ENCODE peak calls at places on chromosomes 1 and 21, in nine cellular contexts. One of them, this sample, is unnamed.

GRCh38 chr1:34682452-34683223 is 72.2 kb upstream of the GJB5 start:
- DNase-seq in AG10803: no peak
- DNase-seq in CD8-positive, alpha-beta T cell: no peak
- DNase-seq in activated CD8-positive, alpha-beta T cell treated with anti-CD3 and anti-CD28 coated beads for 36 hours: no peak
- DNase-seq in stimulated activated effector memory CD8-positive, alpha-beta T cell treated with anti-CD3 and anti-CD28 coated beads, Interleukin-12 subunit alpha, Interleukin-12 subunit beta, amount 100 ng/mL, for 72 hours: no peak
- DNase-seq in LHCN-M2: no peak
- DNase-seq in glutamatergic neuron: no peak
- DNase-seq in NCI-H1694: no peak
- DNase-seq in Ammon's horn: no peak
- DNase-seq in this sample: no peak

GRCh38 chr1:65075123-65075976 is 72.7 kb upstream of the AK4 start:
- DNase-seq in AG10803: peak
- DNase-seq in CD8-positive, alpha-beta T cell: peak
- DNase-seq in activated CD8-positive, alpha-beta T cell treated with anti-CD3 and anti-CD28 coated beads for 36 hours: peak
- DNase-seq in stimulated activated effector memory CD8-positive, alpha-beta T cell treated with anti-CD3 and anti-CD28 coated beads, Interleukin-12 subunit alpha, Interleukin-12 subunit beta, amount 100 ng/mL, for 72 hours: peak
- DNase-seq in LHCN-M2: peak
- DNase-seq in glutamatergic neuron: peak
- DNase-seq in NCI-H1694: peak
- DNase-seq in Ammon's horn: peak
- DNase-seq in this sample: peak

GRCh38 chr1:11245904-11246726 is 16.2 kb downstream of the MTOR start:
- DNase-seq in AG10803: no peak
- DNase-seq in CD8-positive, alpha-beta T cell: no peak
- DNase-seq in activated CD8-positive, alpha-beta T cell treated with anti-CD3 and anti-CD28 coated beads for 36 hours: no peak
- DNase-seq in stimulated activated effector memory CD8-positive, alpha-beta T cell treated with anti-CD3 and anti-CD28 coated beads, Interleukin-12 subunit alpha, Interleukin-12 subunit beta, amount 100 ng/mL, for 72 hours: no peak
- DNase-seq in LHCN-M2: no peak
- DNase-seq in glutamatergic neuron: no peak
- DNase-seq in NCI-H1694: no peak
- DNase-seq in Ammon's horn: peak
- DNase-seq in this sample: no peak

GRCh38 chr21:35197191-35197590 is 148.1 kb upstream of the RUNX1 start:
- DNase-seq in AG10803: no peak
- DNase-seq in CD8-positive, alpha-beta T cell: no peak
- DNase-seq in activated CD8-positive, alpha-beta T cell treated with anti-CD3 and anti-CD28 coated beads for 36 hours: no peak
- DNase-seq in stimulated activated effector memory CD8-positive, alpha-beta T cell treated with anti-CD3 and anti-CD28 coated beads, Interleukin-12 subunit alpha, Interleukin-12 subunit beta, amount 100 ng/mL, for 72 hours: no peak
- DNase-seq in LHCN-M2: peak
- DNase-seq in glutamatergic neuron: no peak
- DNase-seq in NCI-H1694: no peak
- DNase-seq in Ammon's horn: no peak
- DNase-seq in this sample: no peak

GRCh38 chr1:40532844-40533424 is 1.5 kb downstream of the ZNF684 start:
- DNase-seq in AG10803: peak
- DNase-seq in CD8-positive, alpha-beta T cell: peak
- DNase-seq in activated CD8-positive, alpha-beta T cell treated with anti-CD3 and anti-CD28 coated beads for 36 hours: peak
- DNase-seq in stimulated activated effector memory CD8-positive, alpha-beta T cell treated with anti-CD3 and anti-CD28 coated beads, Interleukin-12 subunit alpha, Interleukin-12 subunit beta, amount 100 ng/mL, for 72 hours: no peak
- DNase-seq in LHCN-M2: peak
- DNase-seq in glutamatergic neuron: no peak
- DNase-seq in NCI-H1694: peak
- DNase-seq in Ammon's horn: peak
- DNase-seq in this sample: no peak

GRCh38 chr1:220370041-220370700 is 97.9 kb upstream of the RAB3GAP2 start:
- DNase-seq in AG10803: peak
- DNase-seq in CD8-positive, alpha-beta T cell: no peak
- DNase-seq in activated CD8-positive, alpha-beta T cell treated with anti-CD3 and anti-CD28 coated beads for 36 hours: no peak
- DNase-seq in stimulated activated effector memory CD8-positive, alpha-beta T cell treated with anti-CD3 and anti-CD28 coated beads, Interleukin-12 subunit alpha, Interleukin-12 subunit beta, amount 100 ng/mL, for 72 hours: no peak
- DNase-seq in LHCN-M2: peak
- DNase-seq in glutamatergic neuron: peak
- DNase-seq in NCI-H1694: no peak
- DNase-seq in Ammon's horn: no peak
- DNase-seq in this sample: no peak

GRCh38 chr21:36656138-36656537 is 42.8 kb upstream of the SIM2 start:
- DNase-seq in AG10803: no peak
- DNase-seq in CD8-positive, alpha-beta T cell: no peak
- DNase-seq in activated CD8-positive, alpha-beta T cell treated with anti-CD3 and anti-CD28 coated beads for 36 hours: no peak
- DNase-seq in stimulated activated effector memory CD8-positive, alpha-beta T cell treated with anti-CD3 and anti-CD28 coated beads, Interleukin-12 subunit alpha, Interleukin-12 subunit beta, amount 100 ng/mL, for 72 hours: no peak
- DNase-seq in LHCN-M2: no peak
- DNase-seq in glutamatergic neuron: no peak
- DNase-seq in NCI-H1694: no peak
- DNase-seq in Ammon's horn: no peak
- DNase-seq in this sample: no peak

GRCh38 chr1:25620701-25621350 is 4.2 kb downstream of the MAN1C1 start:
- DNase-seq in AG10803: no peak
- DNase-seq in CD8-positive, alpha-beta T cell: no peak
- DNase-seq in activated CD8-positive, alpha-beta T cell treated with anti-CD3 and anti-CD28 coated beads for 36 hours: no peak
- DNase-seq in stimulated activated effector memory CD8-positive, alpha-beta T cell treated with anti-CD3 and anti-CD28 coated beads, Interleukin-12 subunit alpha, Interleukin-12 subunit beta, amount 100 ng/mL, for 72 hours: no peak
- DNase-seq in LHCN-M2: no peak
- DNase-seq in glutamatergic neuron: no peak
- DNase-seq in NCI-H1694: no peak
- DNase-seq in Ammon's horn: peak
- DNase-seq in this sample: no peak

GRCh38 chr1:52574594-52574993 is 21.7 kb upstream of the TUT4 start:
- DNase-seq in AG10803: peak
- DNase-seq in CD8-positive, alpha-beta T cell: no peak
- DNase-seq in activated CD8-positive, alpha-beta T cell treated with anti-CD3 and anti-CD28 coated beads for 36 hours: no peak
- DNase-seq in stimulated activated effector memory CD8-positive, alpha-beta T cell treated with anti-CD3 and anti-CD28 coated beads, Interleukin-12 subunit alpha, Interleukin-12 subunit beta, amount 100 ng/mL, for 72 hours: no peak
- DNase-seq in LHCN-M2: peak
- DNase-seq in glutamatergic neuron: no peak
- DNase-seq in NCI-H1694: no peak
- DNase-seq in Ammon's horn: no peak
- DNase-seq in this sample: no peak

GRCh38 chr1:93768380-93768863 is 86.8 kb upstream of the BCAR3 start:
- DNase-seq in AG10803: no peak
- DNase-seq in CD8-positive, alpha-beta T cell: no peak
- DNase-seq in activated CD8-positive, alpha-beta T cell treated with anti-CD3 and anti-CD28 coated beads for 36 hours: no peak
- DNase-seq in stimulated activated effector memory CD8-positive, alpha-beta T cell treated with anti-CD3 and anti-CD28 coated beads, Interleukin-12 subunit alpha, Interleukin-12 subunit beta, amount 100 ng/mL, for 72 hours: no peak
- DNase-seq in LHCN-M2: no peak
- DNase-seq in glutamatergic neuron: no peak
- DNase-seq in NCI-H1694: peak
- DNase-seq in Ammon's horn: no peak
- DNase-seq in this sample: no peak

GRCh38 chr21:46385846-46386725 is 62.1 kb downstream of the PCNT start:
- DNase-seq in AG10803: no peak
- DNase-seq in CD8-positive, alpha-beta T cell: no peak
- DNase-seq in activated CD8-positive, alpha-beta T cell treated with anti-CD3 and anti-CD28 coated beads for 36 hours: no peak
- DNase-seq in stimulated activated effector memory CD8-positive, alpha-beta T cell treated with anti-CD3 and anti-CD28 coated beads, Interleukin-12 subunit alpha, Interleukin-12 subunit beta, amount 100 ng/mL, for 72 hours: no peak
- DNase-seq in LHCN-M2: no peak
- DNase-seq in glutamatergic neuron: peak
- DNase-seq in NCI-H1694: no peak
- DNase-seq in Ammon's horn: no peak
- DNase-seq in this sample: no peak

GRCh38 chr1:56189946-56190920 is 389.1 kb downstream of the PLPP3 start:
- DNase-seq in AG10803: no peak
- DNase-seq in CD8-positive, alpha-beta T cell: no peak
- DNase-seq in activated CD8-positive, alpha-beta T cell treated with anti-CD3 and anti-CD28 coated beads for 36 hours: no peak
- DNase-seq in stimulated activated effector memory CD8-positive, alpha-beta T cell treated with anti-CD3 and anti-CD28 coated beads, Interleukin-12 subunit alpha, Interleukin-12 subunit beta, amount 100 ng/mL, for 72 hours: no peak
- DNase-seq in LHCN-M2: no peak
- DNase-seq in glutamatergic neuron: no peak
- DNase-seq in NCI-H1694: no peak
- DNase-seq in Ammon's horn: peak
- DNase-seq in this sample: no peak

GRCh38 chr1:53946252-53947171 is at the start of gene LRRC42:
- DNase-seq in AG10803: no peak
- DNase-seq in CD8-positive, alpha-beta T cell: no peak
- DNase-seq in activated CD8-positive, alpha-beta T cell treated with anti-CD3 and anti-CD28 coated beads for 36 hours: peak
- DNase-seq in stimulated activated effector memory CD8-positive, alpha-beta T cell treated with anti-CD3 and anti-CD28 coated beads, Interleukin-12 subunit alpha, Interleukin-12 subunit beta, amount 100 ng/mL, for 72 hours: no peak
- DNase-seq in LHCN-M2: no peak
- DNase-seq in glutamatergic neuron: no peak
- DNase-seq in NCI-H1694: peak
- DNase-seq in Ammon's horn: no peak
- DNase-seq in this sample: no peak

GRCh38 chr1:182069028-182069466 is 7.5 kb upstream of the ZNF648 start:
- DNase-seq in AG10803: peak
- DNase-seq in CD8-positive, alpha-beta T cell: peak
- DNase-seq in activated CD8-positive, alpha-beta T cell treated with anti-CD3 and anti-CD28 coated beads for 36 hours: peak
- DNase-seq in stimulated activated effector memory CD8-positive, alpha-beta T cell treated with anti-CD3 and anti-CD28 coated beads, Interleukin-12 subunit alpha, Interleukin-12 subunit beta, amount 100 ng/mL, for 72 hours: peak
- DNase-seq in LHCN-M2: peak
- DNase-seq in glutamatergic neuron: peak
- DNase-seq in NCI-H1694: peak
- DNase-seq in Ammon's horn: peak
- DNase-seq in this sample: peak

GRCh38 chr1:111747282-111747734 is 8.1 kb upstream of the INKA2 start:
- DNase-seq in AG10803: peak
- DNase-seq in CD8-positive, alpha-beta T cell: peak
- DNase-seq in activated CD8-positive, alpha-beta T cell treated with anti-CD3 and anti-CD28 coated beads for 36 hours: peak
- DNase-seq in stimulated activated effector memory CD8-positive, alpha-beta T cell treated with anti-CD3 and anti-CD28 coated beads, Interleukin-12 subunit alpha, Interleukin-12 subunit beta, amount 100 ng/mL, for 72 hours: peak
- DNase-seq in LHCN-M2: peak
- DNase-seq in glutamatergic neuron: peak
- DNase-seq in NCI-H1694: peak
- DNase-seq in Ammon's horn: peak
- DNase-seq in this sample: peak

GRCh38 chr1:3036646-3037280 is 15.5 kb downstream of the ACTRT2 start:
- DNase-seq in AG10803: no peak
- DNase-seq in CD8-positive, alpha-beta T cell: no peak
- DNase-seq in activated CD8-positive, alpha-beta T cell treated with anti-CD3 and anti-CD28 coated beads for 36 hours: no peak
- DNase-seq in stimulated activated effector memory CD8-positive, alpha-beta T cell treated with anti-CD3 and anti-CD28 coated beads, Interleukin-12 subunit alpha, Interleukin-12 subunit beta, amount 100 ng/mL, for 72 hours: no peak
- DNase-seq in LHCN-M2: no peak
- DNase-seq in glutamatergic neuron: no peak
- DNase-seq in NCI-H1694: no peak
- DNase-seq in Ammon's horn: no peak
- DNase-seq in this sample: no peak

GRCh38 chr1:51190996-51191395 is 45.1 kb upstream of the RNF11 start:
- DNase-seq in AG10803: no peak
- DNase-seq in CD8-positive, alpha-beta T cell: no peak
- DNase-seq in activated CD8-positive, alpha-beta T cell treated with anti-CD3 and anti-CD28 coated beads for 36 hours: no peak
- DNase-seq in stimulated activated effector memory CD8-positive, alpha-beta T cell treated with anti-CD3 and anti-CD28 coated beads, Interleukin-12 subunit alpha, Interleukin-12 subunit beta, amount 100 ng/mL, for 72 hours: no peak
- DNase-seq in LHCN-M2: no peak
- DNase-seq in glutamatergic neuron: no peak
- DNase-seq in NCI-H1694: no peak
- DNase-seq in Ammon's horn: no peak
- DNase-seq in this sample: no peak

GRCh38 chr1:39659110-39659509 is 12.8 kb downstream of the NT5C1A start:
- DNase-seq in AG10803: no peak
- DNase-seq in CD8-positive, alpha-beta T cell: no peak
- DNase-seq in activated CD8-positive, alpha-beta T cell treated with anti-CD3 and anti-CD28 coated beads for 36 hours: no peak
- DNase-seq in stimulated activated effector memory CD8-positive, alpha-beta T cell treated with anti-CD3 and anti-CD28 coated beads, Interleukin-12 subunit alpha, Interleukin-12 subunit beta, amount 100 ng/mL, for 72 hours: no peak
- DNase-seq in LHCN-M2: no peak
- DNase-seq in glutamatergic neuron: no peak
- DNase-seq in NCI-H1694: no peak
- DNase-seq in Ammon's horn: no peak
- DNase-seq in this sample: no peak

GRCh38 chr1:182630586-182630985 is 26.4 kb upstream of the RGS16 start:
- DNase-seq in AG10803: no peak
- DNase-seq in CD8-positive, alpha-beta T cell: no peak
- DNase-seq in activated CD8-positive, alpha-beta T cell treated with anti-CD3 and anti-CD28 coated beads for 36 hours: no peak
- DNase-seq in stimulated activated effector memory CD8-positive, alpha-beta T cell treated with anti-CD3 and anti-CD28 coated beads, Interleukin-12 subunit alpha, Interleukin-12 subunit beta, amount 100 ng/mL, for 72 hours: no peak
- DNase-seq in LHCN-M2: no peak
- DNase-seq in glutamatergic neuron: no peak
- DNase-seq in NCI-H1694: no peak
- DNase-seq in Ammon's horn: no peak
- DNase-seq in this sample: no peak

GRCh38 chr1:21269461-21270085 is 20.7 kb downstream of the ECE1 start:
- DNase-seq in AG10803: no peak
- DNase-seq in CD8-positive, alpha-beta T cell: no peak
- DNase-seq in activated CD8-positive, alpha-beta T cell treated with anti-CD3 and anti-CD28 coated beads for 36 hours: no peak
- DNase-seq in stimulated activated effector memory CD8-positive, alpha-beta T cell treated with anti-CD3 and anti-CD28 coated beads, Interleukin-12 subunit alpha, Interleukin-12 subunit beta, amount 100 ng/mL, for 72 hours: no peak
- DNase-seq in LHCN-M2: no peak
- DNase-seq in glutamatergic neuron: no peak
- DNase-seq in NCI-H1694: no peak
- DNase-seq in Ammon's horn: no peak
- DNase-seq in this sample: no peak

GRCh38 chr1:226364129-226364899 is 43.6 kb downstream of the PARP1 start:
- DNase-seq in AG10803: peak
- DNase-seq in CD8-positive, alpha-beta T cell: no peak
- DNase-seq in activated CD8-positive, alpha-beta T cell treated with anti-CD3 and anti-CD28 coated beads for 36 hours: no peak
- DNase-seq in stimulated activated effector memory CD8-positive, alpha-beta T cell treated with anti-CD3 and anti-CD28 coated beads, Interleukin-12 subunit alpha, Interleukin-12 subunit beta, amount 100 ng/mL, for 72 hours: no peak
- DNase-seq in LHCN-M2: no peak
- DNase-seq in glutamatergic neuron: no peak
- DNase-seq in NCI-H1694: no peak
- DNase-seq in Ammon's horn: no peak
- DNase-seq in this sample: no peak

GRCh38 chr1:214416417-214417212 is 134.8 kb downstream of the PTPN14 start:
- DNase-seq in AG10803: peak
- DNase-seq in CD8-positive, alpha-beta T cell: no peak
- DNase-seq in activated CD8-positive, alpha-beta T cell treated with anti-CD3 and anti-CD28 coated beads for 36 hours: no peak
- DNase-seq in stimulated activated effector memory CD8-positive, alpha-beta T cell treated with anti-CD3 and anti-CD28 coated beads, Interleukin-12 subunit alpha, Interleukin-12 subunit beta, amount 100 ng/mL, for 72 hours: no peak
- DNase-seq in LHCN-M2: peak
- DNase-seq in glutamatergic neuron: no peak
- DNase-seq in NCI-H1694: no peak
- DNase-seq in Ammon's horn: peak
- DNase-seq in this sample: no peak

GRCh38 chr1:6116137-6116536 is 64.0 kb downstream of the CHD5 start:
- DNase-seq in AG10803: no peak
- DNase-seq in CD8-positive, alpha-beta T cell: no peak
- DNase-seq in activated CD8-positive, alpha-beta T cell treated with anti-CD3 and anti-CD28 coated beads for 36 hours: no peak
- DNase-seq in stimulated activated effector memory CD8-positive, alpha-beta T cell treated with anti-CD3 and anti-CD28 coated beads, Interleukin-12 subunit alpha, Interleukin-12 subunit beta, amount 100 ng/mL, for 72 hours: no peak
- DNase-seq in LHCN-M2: peak
- DNase-seq in glutamatergic neuron: no peak
- DNase-seq in NCI-H1694: no peak
- DNase-seq in Ammon's horn: no peak
- DNase-seq in this sample: no peak

GRCh38 chr1:186839077-186839400 is 10.3 kb downstream of the PLA2G4A start:
- DNase-seq in AG10803: no peak
- DNase-seq in CD8-positive, alpha-beta T cell: no peak
- DNase-seq in activated CD8-positive, alpha-beta T cell treated with anti-CD3 and anti-CD28 coated beads for 36 hours: no peak
- DNase-seq in stimulated activated effector memory CD8-positive, alpha-beta T cell treated with anti-CD3 and anti-CD28 coated beads, Interleukin-12 subunit alpha, Interleukin-12 subunit beta, amount 100 ng/mL, for 72 hours: no peak
- DNase-seq in LHCN-M2: no peak
- DNase-seq in glutamatergic neuron: no peak
- DNase-seq in NCI-H1694: no peak
- DNase-seq in Ammon's horn: no peak
- DNase-seq in this sample: no peak

GRCh38 chr1:212512731-212513559 is 80.2 kb downstream of the NENF start:
- DNase-seq in AG10803: peak
- DNase-seq in CD8-positive, alpha-beta T cell: no peak
- DNase-seq in activated CD8-positive, alpha-beta T cell treated with anti-CD3 and anti-CD28 coated beads for 36 hours: no peak
- DNase-seq in stimulated activated effector memory CD8-positive, alpha-beta T cell treated with anti-CD3 and anti-CD28 coated beads, Interleukin-12 subunit alpha, Interleukin-12 subunit beta, amount 100 ng/mL, for 72 hours: no peak
- DNase-seq in LHCN-M2: peak
- DNase-seq in glutamatergic neuron: no peak
- DNase-seq in NCI-H1694: no peak
- DNase-seq in Ammon's horn: no peak
- DNase-seq in this sample: no peak

GRCh38 chr1:15038232-15039016 is 115.1 kb upstream of the TMEM51 start:
- DNase-seq in AG10803: no peak
- DNase-seq in CD8-positive, alpha-beta T cell: no peak
- DNase-seq in activated CD8-positive, alpha-beta T cell treated with anti-CD3 and anti-CD28 coated beads for 36 hours: peak
- DNase-seq in stimulated activated effector memory CD8-positive, alpha-beta T cell treated with anti-CD3 and anti-CD28 coated beads, Interleukin-12 subunit alpha, Interleukin-12 subunit beta, amount 100 ng/mL, for 72 hours: no peak
- DNase-seq in LHCN-M2: peak
- DNase-seq in glutamatergic neuron: no peak
- DNase-seq in NCI-H1694: peak
- DNase-seq in Ammon's horn: no peak
- DNase-seq in this sample: no peak

GRCh38 chr1:113452921-113453770 is 62.8 kb downstream of the MAGI3 start:
- DNase-seq in AG10803: peak
- DNase-seq in CD8-positive, alpha-beta T cell: peak
- DNase-seq in activated CD8-positive, alpha-beta T cell treated with anti-CD3 and anti-CD28 coated beads for 36 hours: peak
- DNase-seq in stimulated activated effector memory CD8-positive, alpha-beta T cell treated with anti-CD3 and anti-CD28 coated beads, Interleukin-12 subunit alpha, Interleukin-12 subunit beta, amount 100 ng/mL, for 72 hours: no peak
- DNase-seq in LHCN-M2: peak
- DNase-seq in glutamatergic neuron: no peak
- DNase-seq in NCI-H1694: peak
- DNase-seq in Ammon's horn: peak
- DNase-seq in this sample: no peak

GRCh38 chr1:69494171-69494570 is 73.6 kb upstream of the LRRC7 start:
- DNase-seq in AG10803: no peak
- DNase-seq in CD8-positive, alpha-beta T cell: no peak
- DNase-seq in activated CD8-positive, alpha-beta T cell treated with anti-CD3 and anti-CD28 coated beads for 36 hours: no peak
- DNase-seq in stimulated activated effector memory CD8-positive, alpha-beta T cell treated with anti-CD3 and anti-CD28 coated beads, Interleukin-12 subunit alpha, Interleukin-12 subunit beta, amount 100 ng/mL, for 72 hours: no peak
- DNase-seq in LHCN-M2: no peak
- DNase-seq in glutamatergic neuron: no peak
- DNase-seq in NCI-H1694: no peak
- DNase-seq in Ammon's horn: no peak
- DNase-seq in this sample: no peak

GRCh38 chr1:145719230-145720079 is at the start of gene CD160:
- DNase-seq in AG10803: no peak
- DNase-seq in CD8-positive, alpha-beta T cell: no peak
- DNase-seq in activated CD8-positive, alpha-beta T cell treated with anti-CD3 and anti-CD28 coated beads for 36 hours: peak
- DNase-seq in stimulated activated effector memory CD8-positive, alpha-beta T cell treated with anti-CD3 and anti-CD28 coated beads, Interleukin-12 subunit alpha, Interleukin-12 subunit beta, amount 100 ng/mL, for 72 hours: no peak
- DNase-seq in LHCN-M2: no peak
- DNase-seq in glutamatergic neuron: no peak
- DNase-seq in NCI-H1694: no peak
- DNase-seq in Ammon's horn: no peak
- DNase-seq in this sample: no peak

GRCh38 chr21:34962586-34963222 is 86.4 kb downstream of the RUNX1 start:
- DNase-seq in AG10803: no peak
- DNase-seq in CD8-positive, alpha-beta T cell: no peak
- DNase-seq in activated CD8-positive, alpha-beta T cell treated with anti-CD3 and anti-CD28 coated beads for 36 hours: peak
- DNase-seq in stimulated activated effector memory CD8-positive, alpha-beta T cell treated with anti-CD3 and anti-CD28 coated beads, Interleukin-12 subunit alpha, Interleukin-12 subunit beta, amount 100 ng/mL, for 72 hours: no peak
- DNase-seq in LHCN-M2: no peak
- DNase-seq in glutamatergic neuron: no peak
- DNase-seq in NCI-H1694: no peak
- DNase-seq in Ammon's horn: no peak
- DNase-seq in this sample: no peak

GRCh38 chr21:32909393-32909792 is 116.3 kb upstream of the OLIG2 start:
- DNase-seq in AG10803: no peak
- DNase-seq in CD8-positive, alpha-beta T cell: no peak
- DNase-seq in activated CD8-positive, alpha-beta T cell treated with anti-CD3 and anti-CD28 coated beads for 36 hours: no peak
- DNase-seq in stimulated activated effector memory CD8-positive, alpha-beta T cell treated with anti-CD3 and anti-CD28 coated beads, Interleukin-12 subunit alpha, Interleukin-12 subunit beta, amount 100 ng/mL, for 72 hours: no peak
- DNase-seq in LHCN-M2: no peak
- DNase-seq in glutamatergic neuron: no peak
- DNase-seq in NCI-H1694: no peak
- DNase-seq in Ammon's horn: no peak
- DNase-seq in this sample: no peak

This sample was measured in CD4-positive, alpha-beta T cell.